ENCODE peak calls at places on chromosomes 4 and X, in seven cellular contexts. R, N, H, D, Y, J and Q are unnamed samples.

GRCh38 chr4:100421356-100421978 is 96.4 kb downstream of the EMCN start:
- DNase-seq in R (peak), Y (no peak), J (no peak), D (no peak), H (peak), N (no peak), Q (no peak)

GRCh38 chrX:9888953-9889470 is 78.1 kb upstream of the CLDN34 start:
- DNase-seq in J (no peak), N (no peak), R (no peak), D (no peak), Y (no peak), H (no peak), Q (no peak)

GRCh38 chrX:40155617-40156471 is 58.1 kb upstream of the BCOR start:
- DNase-seq in J (no peak), N (no peak), H (peak), R (no peak), D (peak), Y (no peak), Q (no peak)

GRCh38 chrX:129934952-129935351 is 29.0 kb downstream of the UTP14A start:
- DNase-seq in H (no peak), J (no peak), Y (no peak), R (no peak), N (no peak), D (no peak), Q (no peak)

GRCh38 chr4:95544433-95545103 is 4.2 kb downstream of the UNC5C start:
- DNase-seq in N (no peak), D (no peak), R (no peak), J (no peak), Y (no peak), H (peak), Q (no peak)

GRCh38 chr4:33649015-33649414 is 2595.3 kb downstream of the ARAP2 start:
- DNase-seq in J (no peak), N (no peak), Y (no peak), D (no peak), R (peak), H (peak), Q (no peak)

GRCh38 chr4:94039226-94039625 is 168.4 kb upstream of the SMARCAD1 start:
- DNase-seq in J (no peak), H (no peak), Y (no peak), D (no peak), R (no peak), N (no peak), Q (no peak)

GRCh38 chrX:112798736-112799135 is 41.9 kb downstream of the AMOT start:
- DNase-seq in Y (no peak), N (no peak), D (no peak), J (no peak), R (no peak), H (no peak), Q (no peak)

GRCh38 chr4:71290074-71290473 is 48.7 kb upstream of the SLC4A4 start:
- DNase-seq in H (no peak), Y (no peak), R (no peak), D (no peak), J (no peak), N (no peak), Q (no peak)

GRCh38 chr4:21765810-21766407 is 182.7 kb downstream of the KCNIP4 start:
- DNase-seq in J (no peak), Y (no peak), R (peak), H (peak), N (peak), D (peak), Q (no peak)

GRCh38 chr4:140703463-140703862 is 52.7 kb downstream of the TBC1D9 start:
- DNase-seq in R (no peak), Y (no peak), H (no peak), J (no peak), D (no peak), N (no peak), Q (no peak)

GRCh38 chr4:141605425-141605856 is 30.9 kb upstream of the IL15 start:
- DNase-seq in R (no peak), D (no peak), H (no peak), J (no peak), Y (no peak), N (no peak), Q (no peak)

GRCh38 chrX:16843208-16843909 is 26.8 kb downstream of the RBBP7 start:
- DNase-seq in H (no peak), N (no peak), J (no peak), D (no peak), R (no peak), Y (no peak), Q (no peak)

GRCh38 chr4:4386736-4387392 is at the start of gene NSG1:
- DNase-seq in N (no peak), H (peak), R (peak), J (peak), Y (no peak), D (no peak), Q (no peak)

GRCh38 chr4:44256414-44256813 is 192.2 kb downstream of the KCTD8 start:
- DNase-seq in J (no peak), Y (no peak), R (peak), D (no peak), N (peak), H (peak), Q (no peak)

GRCh38 chr4:110854021-110854678 is 231.3 kb upstream of the PITX2 start:
- DNase-seq in J (no peak), H (no peak), Y (no peak), D (no peak), N (no peak), R (peak), Q (no peak)

GRCh38 chr4:151799417-151800030 is 38.7 kb upstream of the GATB start:
- DNase-seq in N (no peak), J (no peak), R (no peak), Y (no peak), D (no peak), H (no peak), Q (no peak)

GRCh38 chr4:113596396-113596795 is 165.1 kb downstream of the CAMK2D start:
- DNase-seq in H (no peak), Y (no peak), J (no peak), N (no peak), D (no peak), R (no peak), Q (no peak)

GRCh38 chr4:1471443-1472147 is 65.4 kb upstream of the NKX1-1 start:
- DNase-seq in J (peak), D (no peak), H (no peak), Y (peak), N (peak), R (no peak), Q (no peak)

GRCh38 chrX:140724337-140725105 is 15.0 kb downstream of the LINC00632 start:
- DNase-seq in D (no peak), R (no peak), J (no peak), Y (no peak), H (no peak), N (no peak), Q (no peak)

GRCh38 chr4:23934915-23935314 is 45.1 kb upstream of the PPARGC1A start:
- DNase-seq in Y (peak), D (no peak), R (peak), J (no peak), N (no peak), H (no peak), Q (no peak)

GRCh38 chrX:150543230-150544155 is 24.9 kb upstream of the MTM1 start:
- DNase-seq in H (no peak), J (no peak), D (peak), R (no peak), Y (no peak), N (no peak), Q (no peak)

GRCh38 chr4:159069922-159070321 is 33.0 kb upstream of the RAPGEF2 start:
- DNase-seq in D (no peak), N (no peak), Y (no peak), H (no peak), R (peak), J (no peak), Q (no peak)

GRCh38 chrX:3271485-3272186 is 74.8 kb downstream of the MXRA5 start:
- DNase-seq in Y (no peak), R (peak), D (no peak), N (no peak), H (no peak), J (no peak), Q (no peak)

GRCh38 chr4:112717856-112718255 is 80.9 kb downstream of the LARP7 start:
- DNase-seq in R (no peak), H (no peak), J (no peak), N (no peak), D (no peak), Y (no peak), Q (no peak)

GRCh38 chr4:105631818-105632400 is 76.6 kb downstream of the INTS12 start:
- DNase-seq in J (no peak), H (peak), R (peak), D (no peak), Y (no peak), N (no peak), Q (no peak)

GRCh38 chrX:64229145-64229544 is 1.3 kb downstream of the ASB12 start:
- DNase-seq in Y (no peak), H (no peak), D (no peak), J (no peak), N (no peak), R (no peak), Q (no peak)

GRCh38 chrX:10986616-10987015 is 124.5 kb upstream of the HCCS start:
- DNase-seq in Y (no peak), R (no peak), D (no peak), N (no peak), J (no peak), H (no peak), Q (no peak)

GRCh38 chrX:115603534-115604074 is 42.6 kb downstream of the PLS3 start:
- DNase-seq in Y (no peak), J (no peak), H (no peak), D (no peak), N (no peak), R (no peak), Q (no peak)

GRCh38 chr4:16582526-16582925 is 315.9 kb downstream of the LDB2 start:
- DNase-seq in Y (no peak), R (peak), N (peak), H (peak), J (no peak), D (no peak), Q (no peak)
- TF ChIP-seq CTCF in Y (no peak), R (no peak), N (peak), H (peak), J (no peak), D (no peak), Q (no peak)

DNA sequence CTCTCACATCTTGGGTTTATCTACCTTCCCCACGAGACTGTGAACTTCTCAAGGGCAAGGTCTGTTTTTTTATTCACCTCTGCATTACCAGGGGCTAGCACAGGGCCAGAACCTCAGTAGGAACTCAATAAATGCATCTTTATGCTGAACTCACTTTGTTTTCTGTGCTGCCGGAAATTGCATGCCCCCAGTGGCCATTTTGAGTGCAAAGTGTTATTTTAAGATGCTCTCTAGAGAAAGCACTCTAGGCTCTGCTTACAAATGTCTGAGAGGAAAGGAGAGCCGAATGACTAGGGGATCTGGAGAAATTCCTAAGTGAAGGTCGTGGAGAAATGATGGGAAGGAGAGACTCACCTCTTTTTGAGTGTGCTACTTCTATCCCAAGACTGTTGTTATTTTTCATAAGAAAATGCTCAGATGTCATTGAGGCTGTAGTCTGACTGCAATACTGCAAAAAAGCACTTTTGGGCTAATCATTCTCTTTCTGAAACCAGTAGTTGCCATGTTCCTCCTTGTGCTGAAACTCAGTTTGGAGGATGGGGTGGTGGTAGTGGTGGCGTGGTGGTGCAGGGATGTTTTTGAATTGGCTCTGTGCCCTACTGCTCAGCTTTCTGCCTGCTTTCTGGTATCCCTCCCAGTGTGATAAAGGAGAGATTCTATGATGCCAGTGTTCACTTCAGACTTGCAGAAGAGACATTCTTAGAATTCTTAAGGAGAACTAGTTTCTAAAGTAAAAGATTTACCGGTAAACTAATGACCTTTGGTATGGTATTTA is 41.3 kb downstream of the DOCK11 start:
- DNase-seq in H (peak), J (no peak), N (no peak), D (peak), Y (no peak), R (peak), Q (peak)
- TF ChIP-seq CTCF in H (peak), J (peak), N (peak), D (peak), Y (no peak), R (peak), Q (peak)

DNA sequence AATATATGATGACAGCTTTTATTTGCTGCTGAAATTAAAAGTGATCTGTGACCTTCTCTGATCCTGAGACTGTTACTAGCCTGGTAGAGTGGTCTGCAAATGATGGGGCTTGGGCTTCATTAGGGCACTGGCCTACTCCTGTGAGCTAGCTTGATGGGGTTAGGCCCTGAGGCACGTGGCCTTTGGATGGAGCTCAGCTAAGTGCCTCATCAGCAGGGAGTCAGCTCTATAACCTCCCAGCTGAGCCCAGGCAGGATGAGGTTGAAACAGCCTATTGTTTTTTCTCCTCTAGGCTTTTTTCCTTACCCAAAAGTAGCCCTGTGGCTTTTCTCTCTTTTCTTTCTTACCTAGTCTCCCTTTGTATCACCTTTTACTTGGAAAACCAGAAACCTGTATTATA is 92.2 kb downstream of the AFF2 start:
- DNase-seq in R (no peak), N (no peak), Y (no peak), H (no peak), D (no peak), J (no peak), Q (no peak)
- TF ChIP-seq CTCF in R (no peak), N (no peak), Y (no peak), H (no peak), D (no peak), J (no peak), Q (no peak)

GRCh38 chrX:107677501-107677901 is 49.2 kb downstream of the PRPS1 start:
- DNase-seq in Y (no peak), D (no peak), R (peak), J (no peak), H (peak), N (no peak), Q (no peak)
- TF ChIP-seq CTCF in Y (no peak), D (no peak), R (no peak), J (no peak), H (peak), N (peak), Q (no peak)